ENCODE peak calls at places on chromosome 17, in eight cellular contexts. One of them, this sample, is unnamed.

GRCh38 chr17:45920083-45920482 is 25.7 kb downstream of the MAPT start:
- DNase-seq in NT2/D1: no peak
- DNase-seq in left cardiac atrium: no peak
- DNase-seq in testis: no peak
- DNase-seq in lower leg skin: no peak
- DNase-seq in CD8-positive, alpha-beta T cell: no peak
- DNase-seq in NCI-H1092 treated with DMSO at 0.1 percent for 48 hours: no peak
- DNase-seq in stimulated activated CD8-positive, alpha-beta memory T cell treated with anti-CD3 and anti-CD28 coated beads, Interleukin-4, amount 100 ng/mL, for 4 hours: no peak
- DNase-seq in this sample: no peak

GRCh38 chr17:62970617-62971016 is 4.6 kb downstream of the TANC2 start:
- DNase-seq in NT2/D1: no peak
- DNase-seq in left cardiac atrium: no peak
- DNase-seq in testis: no peak
- DNase-seq in lower leg skin: no peak
- DNase-seq in CD8-positive, alpha-beta T cell: no peak
- DNase-seq in NCI-H1092 treated with DMSO at 0.1 percent for 48 hours: no peak
- DNase-seq in stimulated activated CD8-positive, alpha-beta memory T cell treated with anti-CD3 and anti-CD28 coated beads, Interleukin-4, amount 100 ng/mL, for 4 hours: no peak
- DNase-seq in this sample: no peak

GRCh38 chr17:3730881-3731429 is 7.3 kb downstream of the HASPIN start:
- DNase-seq in NT2/D1: no peak
- DNase-seq in left cardiac atrium: no peak
- DNase-seq in testis: no peak
- DNase-seq in lower leg skin: no peak
- DNase-seq in CD8-positive, alpha-beta T cell: no peak
- DNase-seq in NCI-H1092 treated with DMSO at 0.1 percent for 48 hours: no peak
- DNase-seq in stimulated activated CD8-positive, alpha-beta memory T cell treated with anti-CD3 and anti-CD28 coated beads, Interleukin-4, amount 100 ng/mL, for 4 hours: no peak
- DNase-seq in this sample: no peak

GRCh38 chr17:34840758-34841157 is 120.5 kb downstream of the CCT6B start:
- DNase-seq in NT2/D1: no peak
- DNase-seq in left cardiac atrium: no peak
- DNase-seq in testis: no peak
- DNase-seq in lower leg skin: no peak
- DNase-seq in CD8-positive, alpha-beta T cell: no peak
- DNase-seq in NCI-H1092 treated with DMSO at 0.1 percent for 48 hours: no peak
- DNase-seq in stimulated activated CD8-positive, alpha-beta memory T cell treated with anti-CD3 and anti-CD28 coated beads, Interleukin-4, amount 100 ng/mL, for 4 hours: no peak
- DNase-seq in this sample: no peak

GRCh38 chr17:40517981-40518380 is 16.6 kb upstream of the TNS4 start:
- DNase-seq in NT2/D1: no peak
- DNase-seq in left cardiac atrium: no peak
- DNase-seq in testis: no peak
- DNase-seq in lower leg skin: no peak
- DNase-seq in CD8-positive, alpha-beta T cell: no peak
- DNase-seq in NCI-H1092 treated with DMSO at 0.1 percent for 48 hours: no peak
- DNase-seq in stimulated activated CD8-positive, alpha-beta memory T cell treated with anti-CD3 and anti-CD28 coated beads, Interleukin-4, amount 100 ng/mL, for 4 hours: no peak
- DNase-seq in this sample: no peak

GRCh38 chr17:76529643-76530488 is 7.6 kb downstream of the CYGB start:
- DNase-seq in NT2/D1: no peak
- DNase-seq in left cardiac atrium: peak
- DNase-seq in testis: peak
- DNase-seq in lower leg skin: peak
- DNase-seq in CD8-positive, alpha-beta T cell: no peak
- DNase-seq in NCI-H1092 treated with DMSO at 0.1 percent for 48 hours: no peak
- DNase-seq in stimulated activated CD8-positive, alpha-beta memory T cell treated with anti-CD3 and anti-CD28 coated beads, Interleukin-4, amount 100 ng/mL, for 4 hours: no peak
- DNase-seq in this sample: peak

GRCh38 chr17:35981908-35982330 is 622 bp upstream of the CCL16 start:
- DNase-seq in NT2/D1: no peak
- DNase-seq in left cardiac atrium: no peak
- DNase-seq in testis: no peak
- DNase-seq in lower leg skin: no peak
- DNase-seq in CD8-positive, alpha-beta T cell: no peak
- DNase-seq in NCI-H1092 treated with DMSO at 0.1 percent for 48 hours: no peak
- DNase-seq in stimulated activated CD8-positive, alpha-beta memory T cell treated with anti-CD3 and anti-CD28 coated beads, Interleukin-4, amount 100 ng/mL, for 4 hours: no peak
- DNase-seq in this sample: no peak

GRCh38 chr17:79038545-79039135 is 14.7 kb downstream of the C1QTNF1 start:
- DNase-seq in NT2/D1: no peak
- DNase-seq in left cardiac atrium: peak
- DNase-seq in testis: no peak
- DNase-seq in lower leg skin: peak
- DNase-seq in CD8-positive, alpha-beta T cell: no peak
- DNase-seq in NCI-H1092 treated with DMSO at 0.1 percent for 48 hours: no peak
- DNase-seq in stimulated activated CD8-positive, alpha-beta memory T cell treated with anti-CD3 and anti-CD28 coated beads, Interleukin-4, amount 100 ng/mL, for 4 hours: no peak
- DNase-seq in this sample: no peak

GRCh38 chr17:43224146-43224705 is 4.2 kb downstream of the CCDC200 start:
- DNase-seq in NT2/D1: no peak
- DNase-seq in left cardiac atrium: no peak
- DNase-seq in testis: no peak
- DNase-seq in lower leg skin: no peak
- DNase-seq in CD8-positive, alpha-beta T cell: no peak
- DNase-seq in NCI-H1092 treated with DMSO at 0.1 percent for 48 hours: no peak
- DNase-seq in stimulated activated CD8-positive, alpha-beta memory T cell treated with anti-CD3 and anti-CD28 coated beads, Interleukin-4, amount 100 ng/mL, for 4 hours: no peak
- DNase-seq in this sample: no peak

GRCh38 chr17:77070888-77071279 is 69.9 kb upstream of the SEC14L1 start:
- DNase-seq in NT2/D1: no peak
- DNase-seq in left cardiac atrium: no peak
- DNase-seq in testis: no peak
- DNase-seq in lower leg skin: no peak
- DNase-seq in CD8-positive, alpha-beta T cell: no peak
- DNase-seq in NCI-H1092 treated with DMSO at 0.1 percent for 48 hours: no peak
- DNase-seq in stimulated activated CD8-positive, alpha-beta memory T cell treated with anti-CD3 and anti-CD28 coated beads, Interleukin-4, amount 100 ng/mL, for 4 hours: no peak
- DNase-seq in this sample: no peak

GRCh38 chr17:28045304-28045703 is 2.8 kb downstream of the NLK start:
- DNase-seq in NT2/D1: no peak
- DNase-seq in left cardiac atrium: no peak
- DNase-seq in testis: no peak
- DNase-seq in lower leg skin: no peak
- DNase-seq in CD8-positive, alpha-beta T cell: no peak
- DNase-seq in NCI-H1092 treated with DMSO at 0.1 percent for 48 hours: no peak
- DNase-seq in stimulated activated CD8-positive, alpha-beta memory T cell treated with anti-CD3 and anti-CD28 coated beads, Interleukin-4, amount 100 ng/mL, for 4 hours: no peak
- DNase-seq in this sample: no peak

GRCh38 chr17:19386974-19387920 is at the start of gene MFAP4:
- DNase-seq in NT2/D1: no peak
- DNase-seq in left cardiac atrium: peak
- DNase-seq in testis: peak
- DNase-seq in lower leg skin: no peak
- DNase-seq in CD8-positive, alpha-beta T cell: no peak
- DNase-seq in NCI-H1092 treated with DMSO at 0.1 percent for 48 hours: peak
- DNase-seq in stimulated activated CD8-positive, alpha-beta memory T cell treated with anti-CD3 and anti-CD28 coated beads, Interleukin-4, amount 100 ng/mL, for 4 hours: no peak
- DNase-seq in this sample: peak

GRCh38 chr17:31877911-31878702 is 19.1 kb upstream of the COPRS start:
- DNase-seq in NT2/D1: no peak
- DNase-seq in left cardiac atrium: no peak
- DNase-seq in testis: no peak
- DNase-seq in lower leg skin: no peak
- DNase-seq in CD8-positive, alpha-beta T cell: no peak
- DNase-seq in NCI-H1092 treated with DMSO at 0.1 percent for 48 hours: no peak
- DNase-seq in stimulated activated CD8-positive, alpha-beta memory T cell treated with anti-CD3 and anti-CD28 coated beads, Interleukin-4, amount 100 ng/mL, for 4 hours: no peak
- DNase-seq in this sample: no peak

GRCh38 chr17:60039509-60040442 is 38.9 kb downstream of the HEATR6 start:
- DNase-seq in NT2/D1: no peak
- DNase-seq in left cardiac atrium: no peak
- DNase-seq in testis: no peak
- DNase-seq in lower leg skin: no peak
- DNase-seq in CD8-positive, alpha-beta T cell: no peak
- DNase-seq in NCI-H1092 treated with DMSO at 0.1 percent for 48 hours: peak
- DNase-seq in stimulated activated CD8-positive, alpha-beta memory T cell treated with anti-CD3 and anti-CD28 coated beads, Interleukin-4, amount 100 ng/mL, for 4 hours: no peak
- DNase-seq in this sample: no peak

GRCh38 chr17:28324272-28324745 is 5.3 kb downstream of the TMEM97 start:
- DNase-seq in NT2/D1: no peak
- DNase-seq in left cardiac atrium: no peak
- DNase-seq in testis: peak
- DNase-seq in lower leg skin: no peak
- DNase-seq in CD8-positive, alpha-beta T cell: no peak
- DNase-seq in NCI-H1092 treated with DMSO at 0.1 percent for 48 hours: no peak
- DNase-seq in stimulated activated CD8-positive, alpha-beta memory T cell treated with anti-CD3 and anti-CD28 coated beads, Interleukin-4, amount 100 ng/mL, for 4 hours: no peak
- DNase-seq in this sample: no peak

GRCh38 chr17:38428643-38429371 is 543 bp downstream of the ARHGAP23 start:
- DNase-seq in NT2/D1: no peak
- DNase-seq in left cardiac atrium: peak
- DNase-seq in testis: no peak
- DNase-seq in lower leg skin: no peak
- DNase-seq in CD8-positive, alpha-beta T cell: no peak
- DNase-seq in NCI-H1092 treated with DMSO at 0.1 percent for 48 hours: no peak
- DNase-seq in stimulated activated CD8-positive, alpha-beta memory T cell treated with anti-CD3 and anti-CD28 coated beads, Interleukin-4, amount 100 ng/mL, for 4 hours: no peak
- DNase-seq in this sample: peak

GRCh38 chr17:80782536-80783427 is 208.9 kb upstream of the CHMP6 start:
- DNase-seq in NT2/D1: no peak
- DNase-seq in left cardiac atrium: no peak
- DNase-seq in testis: no peak
- DNase-seq in lower leg skin: no peak
- DNase-seq in CD8-positive, alpha-beta T cell: peak
- DNase-seq in NCI-H1092 treated with DMSO at 0.1 percent for 48 hours: no peak
- DNase-seq in stimulated activated CD8-positive, alpha-beta memory T cell treated with anti-CD3 and anti-CD28 coated beads, Interleukin-4, amount 100 ng/mL, for 4 hours: peak
- DNase-seq in this sample: no peak

GRCh38 chr17:59026176-59026939 is 80.3 kb downstream of the TRIM37 start:
- DNase-seq in NT2/D1: no peak
- DNase-seq in left cardiac atrium: no peak
- DNase-seq in testis: no peak
- DNase-seq in lower leg skin: no peak
- DNase-seq in CD8-positive, alpha-beta T cell: no peak
- DNase-seq in NCI-H1092 treated with DMSO at 0.1 percent for 48 hours: no peak
- DNase-seq in stimulated activated CD8-positive, alpha-beta memory T cell treated with anti-CD3 and anti-CD28 coated beads, Interleukin-4, amount 100 ng/mL, for 4 hours: no peak
- DNase-seq in this sample: no peak

GRCh38 chr17:76132574-76133338 is 8.3 kb downstream of the FOXJ1 start:
- DNase-seq in NT2/D1: no peak
- DNase-seq in left cardiac atrium: no peak
- DNase-seq in testis: no peak
- DNase-seq in lower leg skin: no peak
- DNase-seq in CD8-positive, alpha-beta T cell: no peak
- DNase-seq in NCI-H1092 treated with DMSO at 0.1 percent for 48 hours: peak
- DNase-seq in stimulated activated CD8-positive, alpha-beta memory T cell treated with anti-CD3 and anti-CD28 coated beads, Interleukin-4, amount 100 ng/mL, for 4 hours: no peak
- DNase-seq in this sample: no peak

GRCh38 chr17:1929896-1930750 is 95.0 kb downstream of the RTN4RL1 start:
- DNase-seq in NT2/D1: no peak
- DNase-seq in left cardiac atrium: no peak
- DNase-seq in testis: no peak
- DNase-seq in lower leg skin: no peak
- DNase-seq in CD8-positive, alpha-beta T cell: no peak
- DNase-seq in NCI-H1092 treated with DMSO at 0.1 percent for 48 hours: no peak
- DNase-seq in stimulated activated CD8-positive, alpha-beta memory T cell treated with anti-CD3 and anti-CD28 coated beads, Interleukin-4, amount 100 ng/mL, for 4 hours: no peak
- DNase-seq in this sample: no peak

GRCh38 chr17:79951361-79952264 is 84.1 kb downstream of the TBC1D16 start:
- DNase-seq in NT2/D1: peak
- DNase-seq in left cardiac atrium: peak
- DNase-seq in testis: peak
- DNase-seq in lower leg skin: no peak
- DNase-seq in CD8-positive, alpha-beta T cell: no peak
- DNase-seq in NCI-H1092 treated with DMSO at 0.1 percent for 48 hours: peak
- DNase-seq in stimulated activated CD8-positive, alpha-beta memory T cell treated with anti-CD3 and anti-CD28 coated beads, Interleukin-4, amount 100 ng/mL, for 4 hours: no peak
- DNase-seq in this sample: peak

GRCh38 chr17:38914741-38915638 is 10.4 kb upstream of the LASP1NB start:
- DNase-seq in NT2/D1: no peak
- DNase-seq in left cardiac atrium: no peak
- DNase-seq in testis: peak
- DNase-seq in lower leg skin: peak
- DNase-seq in CD8-positive, alpha-beta T cell: no peak
- DNase-seq in NCI-H1092 treated with DMSO at 0.1 percent for 48 hours: no peak
- DNase-seq in stimulated activated CD8-positive, alpha-beta memory T cell treated with anti-CD3 and anti-CD28 coated beads, Interleukin-4, amount 100 ng/mL, for 4 hours: no peak
- DNase-seq in this sample: peak

GRCh38 chr17:60579090-60579489 is 20.9 kb upstream of the PPM1D start:
- DNase-seq in NT2/D1: no peak
- DNase-seq in left cardiac atrium: no peak
- DNase-seq in testis: no peak
- DNase-seq in lower leg skin: no peak
- DNase-seq in CD8-positive, alpha-beta T cell: no peak
- DNase-seq in NCI-H1092 treated with DMSO at 0.1 percent for 48 hours: no peak
- DNase-seq in stimulated activated CD8-positive, alpha-beta memory T cell treated with anti-CD3 and anti-CD28 coated beads, Interleukin-4, amount 100 ng/mL, for 4 hours: no peak
- DNase-seq in this sample: no peak

GRCh38 chr17:42702446-42702845 is 20.1 kb downstream of the CNTNAP1 start:
- DNase-seq in NT2/D1: no peak
- DNase-seq in left cardiac atrium: no peak
- DNase-seq in testis: no peak
- DNase-seq in lower leg skin: no peak
- DNase-seq in CD8-positive, alpha-beta T cell: no peak
- DNase-seq in NCI-H1092 treated with DMSO at 0.1 percent for 48 hours: no peak
- DNase-seq in stimulated activated CD8-positive, alpha-beta memory T cell treated with anti-CD3 and anti-CD28 coated beads, Interleukin-4, amount 100 ng/mL, for 4 hours: no peak
- DNase-seq in this sample: no peak

GRCh38 chr17:14297161-14297851 is 3.6 kb upstream of the HS3ST3B1 start:
- DNase-seq in NT2/D1: no peak
- DNase-seq in left cardiac atrium: peak
- DNase-seq in testis: no peak
- DNase-seq in lower leg skin: no peak
- DNase-seq in CD8-positive, alpha-beta T cell: no peak
- DNase-seq in NCI-H1092 treated with DMSO at 0.1 percent for 48 hours: no peak
- DNase-seq in stimulated activated CD8-positive, alpha-beta memory T cell treated with anti-CD3 and anti-CD28 coated beads, Interleukin-4, amount 100 ng/mL, for 4 hours: no peak
- DNase-seq in this sample: peak

GRCh38 chr17:57634713-57635465 is 110.2 kb downstream of the CCDC182 start:
- DNase-seq in NT2/D1: no peak
- DNase-seq in left cardiac atrium: no peak
- DNase-seq in testis: no peak
- DNase-seq in lower leg skin: no peak
- DNase-seq in CD8-positive, alpha-beta T cell: no peak
- DNase-seq in NCI-H1092 treated with DMSO at 0.1 percent for 48 hours: no peak
- DNase-seq in stimulated activated CD8-positive, alpha-beta memory T cell treated with anti-CD3 and anti-CD28 coated beads, Interleukin-4, amount 100 ng/mL, for 4 hours: no peak
- DNase-seq in this sample: no peak

GRCh38 chr17:30344283-30345088 is 10.6 kb upstream of the TMIGD1 start:
- DNase-seq in NT2/D1: no peak
- DNase-seq in left cardiac atrium: peak
- DNase-seq in testis: peak
- DNase-seq in lower leg skin: no peak
- DNase-seq in CD8-positive, alpha-beta T cell: no peak
- DNase-seq in NCI-H1092 treated with DMSO at 0.1 percent for 48 hours: peak
- DNase-seq in stimulated activated CD8-positive, alpha-beta memory T cell treated with anti-CD3 and anti-CD28 coated beads, Interleukin-4, amount 100 ng/mL, for 4 hours: no peak
- DNase-seq in this sample: peak

GRCh38 chr17:45705123-45706009 is 78.8 kb upstream of the CRHR1 start:
- DNase-seq in NT2/D1: no peak
- DNase-seq in left cardiac atrium: no peak
- DNase-seq in testis: no peak
- DNase-seq in lower leg skin: no peak
- DNase-seq in CD8-positive, alpha-beta T cell: no peak
- DNase-seq in NCI-H1092 treated with DMSO at 0.1 percent for 48 hours: no peak
- DNase-seq in stimulated activated CD8-positive, alpha-beta memory T cell treated with anti-CD3 and anti-CD28 coated beads, Interleukin-4, amount 100 ng/mL, for 4 hours: no peak
- DNase-seq in this sample: no peak

GRCh38 chr17:57158296-57158695 is 73.2 kb downstream of the AKAP1 start:
- DNase-seq in NT2/D1: no peak
- DNase-seq in left cardiac atrium: no peak
- DNase-seq in testis: no peak
- DNase-seq in lower leg skin: no peak
- DNase-seq in CD8-positive, alpha-beta T cell: no peak
- DNase-seq in NCI-H1092 treated with DMSO at 0.1 percent for 48 hours: no peak
- DNase-seq in stimulated activated CD8-positive, alpha-beta memory T cell treated with anti-CD3 and anti-CD28 coated beads, Interleukin-4, amount 100 ng/mL, for 4 hours: no peak
- DNase-seq in this sample: no peak

GRCh38 chr17:73191443-73192218 is 1.2 kb upstream of the COG1 start:
- DNase-seq in NT2/D1: peak
- DNase-seq in left cardiac atrium: peak
- DNase-seq in testis: peak
- DNase-seq in lower leg skin: peak
- DNase-seq in CD8-positive, alpha-beta T cell: peak
- DNase-seq in NCI-H1092 treated with DMSO at 0.1 percent for 48 hours: peak
- DNase-seq in stimulated activated CD8-positive, alpha-beta memory T cell treated with anti-CD3 and anti-CD28 coated beads, Interleukin-4, amount 100 ng/mL, for 4 hours: peak
- DNase-seq in this sample: peak

GRCh38 chr17:28151001-28151400 is 108.5 kb downstream of the NLK start:
- DNase-seq in NT2/D1: no peak
- DNase-seq in left cardiac atrium: no peak
- DNase-seq in testis: no peak
- DNase-seq in lower leg skin: no peak
- DNase-seq in CD8-positive, alpha-beta T cell: no peak
- DNase-seq in NCI-H1092 treated with DMSO at 0.1 percent for 48 hours: peak
- DNase-seq in stimulated activated CD8-positive, alpha-beta memory T cell treated with anti-CD3 and anti-CD28 coated beads, Interleukin-4, amount 100 ng/mL, for 4 hours: no peak
- DNase-seq in this sample: no peak

GRCh38 chr17:19724501-19725420 is 8.4 kb upstream of the SLC47A2 start:
- DNase-seq in NT2/D1: no peak
- DNase-seq in left cardiac atrium: peak
- DNase-seq in testis: peak
- DNase-seq in lower leg skin: peak
- DNase-seq in CD8-positive, alpha-beta T cell: peak
- DNase-seq in NCI-H1092 treated with DMSO at 0.1 percent for 48 hours: no peak
- DNase-seq in stimulated activated CD8-positive, alpha-beta memory T cell treated with anti-CD3 and anti-CD28 coated beads, Interleukin-4, amount 100 ng/mL, for 4 hours: peak
- DNase-seq in this sample: peak

GRCh38 chr17:32625971-32626370 is 139.2 kb downstream of the CDK5R1 start:
- DNase-seq in NT2/D1: no peak
- DNase-seq in left cardiac atrium: no peak
- DNase-seq in testis: no peak
- DNase-seq in lower leg skin: no peak
- DNase-seq in CD8-positive, alpha-beta T cell: no peak
- DNase-seq in NCI-H1092 treated with DMSO at 0.1 percent for 48 hours: peak
- DNase-seq in stimulated activated CD8-positive, alpha-beta memory T cell treated with anti-CD3 and anti-CD28 coated beads, Interleukin-4, amount 100 ng/mL, for 4 hours: no peak
- DNase-seq in this sample: no peak

GRCh38 chr17:45123930-45124796 is 8.2 kb downstream of the PLCD3 start:
- DNase-seq in NT2/D1: peak
- DNase-seq in left cardiac atrium: peak
- DNase-seq in testis: no peak
- DNase-seq in lower leg skin: peak
- DNase-seq in CD8-positive, alpha-beta T cell: peak
- DNase-seq in NCI-H1092 treated with DMSO at 0.1 percent for 48 hours: no peak
- DNase-seq in stimulated activated CD8-positive, alpha-beta memory T cell treated with anti-CD3 and anti-CD28 coated beads, Interleukin-4, amount 100 ng/mL, for 4 hours: no peak
- DNase-seq in this sample: peak

This sample was measured in ovary.